ENCODE peak calls at places on chromosome X, in six cellular contexts. L is mucosa of descending colon; D is effector memory CD4-positive, alpha-beta T cell; N is activated gamma-delta T cell treated with Interleukin-2 at 50 U/mL for 16 hours; F is iris pigment epithelial cell; O is colonic mucosa. J is an unnamed sample.

GRCh38 chrX:39630344-39630743 is 467.4 kb downstream of the BCOR start:
- DNase-seq in D (no peak), O (no peak), L (no peak), N (no peak), F (no peak), J (no peak)

GRCh38 chrX:13911581-13911980 is 94.7 kb upstream of the GPM6B start:
- DNase-seq in N (no peak), L (no peak), D (no peak), F (peak), O (no peak), J (no peak)

GRCh38 chrX:67949270-67949669 is 405.4 kb downstream of the AR start:
- DNase-seq in F (no peak), N (no peak), O (no peak), L (no peak), D (no peak), J (no peak)

GRCh38 chrX:34877451-34877850 is 65.1 kb upstream of the FAM47B start:
- DNase-seq in D (no peak), F (peak), N (no peak), O (no peak), L (no peak), J (no peak)

GRCh38 chrX:104309169-104309568 is 54.4 kb upstream of the ESX1 start:
- DNase-seq in D (no peak), N (no peak), L (no peak), F (no peak), O (no peak), J (no peak)

GRCh38 chrX:119625843-119626242 is 19.6 kb upstream of the NKRF start:
- DNase-seq in O (no peak), L (no peak), F (no peak), D (no peak), N (no peak), J (no peak)

GRCh38 chrX:104307341-104307740 is 52.6 kb upstream of the ESX1 start:
- DNase-seq in L (no peak), N (no peak), F (peak), O (no peak), D (no peak), J (no peak)

GRCh38 chrX:2385224-2385623 is 115.6 kb downstream of the DHRSX start:
- DNase-seq in L (no peak), F (peak), O (no peak), N (no peak), D (no peak), J (no peak)

GRCh38 chrX:70504772-70505450 is 60.3 kb downstream of the DLG3 start:
- DNase-seq in L (no peak), D (no peak), O (no peak), F (no peak), N (no peak), J (no peak)